ENCODE peak calls at places on chromosomes 1 and 21, in four cellular contexts. H, G, N and E are unnamed samples.

GRCh38 chr1:3313579-3313955 is 140.9 kb upstream of the ARHGEF16 start:
- DNase-seq in H (peak; percentile 32), G (peak; percentile 96), N (peak; percentile 97), E (no peak)

GRCh38 chr1:171344473-171344820 is 30.5 kb downstream of the FMO4 start:
- DNase-seq in H (no peak), G (no peak), N (no peak), E (no peak)

GRCh38 chr1:47524272-47524671 is 86.4 kb downstream of the FOXD2 start:
- DNase-seq in H (no peak), G (no peak), N (no peak), E (no peak)

GRCh38 chr21:38985423-38986378 is 180.0 kb downstream of the ETS2 start:
- DNase-seq in H (peak; percentile 34), G (peak; percentile 70), N (peak; percentile 87), E (no peak)

GRCh38 chr21:40355076-40355475 is 487.8 kb downstream of the PCP4 start:
- DNase-seq in H (no peak), G (no peak), N (no peak), E (no peak)

GRCh38 chr1:5507340-5507739 is 484.9 kb downstream of the NPHP4 start:
- DNase-seq in H (no peak), G (no peak), N (no peak), E (no peak)

GRCh38 chr1:111948209-111949131 is 41.0 kb downstream of the KCND3 start:
- DNase-seq in H (peak; percentile 75), G (peak; percentile 61), N (peak; percentile 53), E (no peak)

GRCh38 chr1:36729716-36730510 is 247.2 kb upstream of the CSF3R start:
- DNase-seq in H (no peak), G (no peak), N (no peak), E (no peak)

GRCh38 chr1:218480691-218481099 is 135.6 kb downstream of the TGFB2 start:
- DNase-seq in H (peak; percentile 49), G (no peak), N (no peak), E (no peak)

GRCh38 chr1:226482196-226482595 is 66.4 kb upstream of the STUM start:
- DNase-seq in H (no peak), G (no peak), N (no peak), E (no peak)

GRCh38 chr1:160360227-160360695 is 6.6 kb upstream of the NHLH1 start:
- DNase-seq in H (no peak), G (no peak), N (no peak), E (no peak)

GRCh38 chr21:21268061-21268471 is 269.9 kb downstream of the NCAM2 start:
- DNase-seq in H (no peak), G (no peak), N (no peak), E (no peak)

GRCh38 chr1:90616395-90616794 is 100.7 kb downstream of the BARHL2 start:
- DNase-seq in H (no peak), G (no peak), N (no peak), E (no peak)

GRCh38 chr1:58964428-58964827 is 180.6 kb upstream of the JUN start:
- DNase-seq in H (no peak), G (no peak), N (no peak), E (no peak)

GRCh38 chr1:160862151-160863061 is at the start of gene CD244:
- DNase-seq in H (no peak), G (peak; percentile 22), N (peak; percentile 68), E (peak; percentile 36)

GRCh38 chr1:218759795-218760194 is 413.9 kb upstream of the LYPLAL1 start:
- DNase-seq in H (no peak), G (no peak), N (no peak), E (no peak)

GRCh38 chr1:235074335-235075120 is 54.1 kb downstream of the TOMM20 start:
- DNase-seq in H (no peak), G (peak; percentile 43), N (peak; percentile 46), E (peak; percentile 13)

GRCh38 chr21:36388835-36389234 is 3.6 kb downstream of the CHAF1B start:
- DNase-seq in H (peak; percentile 26), G (no peak), N (no peak), E (no peak)

GRCh38 chr1:220462756-220463155 is 65.2 kb upstream of the MARK1 start:
- DNase-seq in H (no peak), G (no peak), N (no peak), E (no peak)

GRCh38 chr1:92483442-92484170 is 3.1 kb downstream of the GFI1 start:
- DNase-seq in H (no peak), G (peak; percentile 20), N (peak; percentile 52), E (peak; percentile 64)

GRCh38 chr1:6033986-6034749 is 11.5 kb upstream of the KCNAB2 start:
- DNase-seq in H (no peak), G (no peak), N (no peak), E (peak; percentile 18)

GRCh38 chr1:9038338-9038650 is 12.1 kb upstream of the SLC2A7 start:
- DNase-seq in H (peak; percentile 21), G (no peak), N (peak; percentile 29), E (no peak)

GRCh38 chr1:54297596-54298283 is 97.8 kb downstream of the MRPL37 start:
- DNase-seq in H (no peak), G (no peak), N (no peak), E (no peak)

GRCh38 chr1:226960944-226961765 is 21.1 kb downstream of the COQ8A start:
- DNase-seq in H (no peak), G (no peak), N (no peak), E (no peak)

GRCh38 chr1:54811739-54812655 is 10.9 kb upstream of the TTC22 start:
- DNase-seq in H (no peak), G (no peak), N (no peak), E (no peak)

GRCh38 chr1:31396633-31397351 is 16.2 kb upstream of the SERINC2 start:
- DNase-seq in H (peak; percentile 83), G (no peak), N (no peak), E (no peak)

GRCh38 chr1:25517476-25518394 is 25.7 kb upstream of the LDLRAP1 start:
- DNase-seq in H (no peak), G (no peak), N (no peak), E (no peak)

GRCh38 chr1:86061660-86062059 is 94.9 kb downstream of the COL24A1 start:
- DNase-seq in H (no peak), G (peak; percentile 18), N (no peak), E (no peak)

DNA sequence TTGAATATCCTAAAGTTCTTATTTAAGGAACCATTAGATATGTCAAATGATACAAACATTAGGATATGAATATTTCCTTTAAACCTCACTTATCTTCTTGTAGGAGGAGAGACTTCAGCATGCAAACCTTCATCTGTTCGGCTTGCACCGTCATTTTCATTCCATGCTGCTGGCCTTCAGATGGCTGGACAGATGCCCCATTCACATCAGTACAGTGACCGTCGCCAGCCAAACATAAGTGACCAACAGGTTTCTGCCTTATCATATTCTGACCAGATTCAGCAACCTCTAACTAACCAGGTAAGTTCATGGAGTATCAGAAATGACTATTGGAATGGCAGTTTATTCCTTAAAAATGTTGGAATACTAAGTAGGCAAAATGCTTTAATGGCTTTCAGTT is 106.0 kb downstream of the DYRK1A start:
- DNase-seq in H (no peak), G (no peak), N (no peak), E (no peak)
- H3K27ac ChIP-seq in H (no peak overlapping the region), G (no peak overlapping the region), N (no peak overlapping the region), E (no peak overlapping the region)

GRCh38 chr1:32684167-32684811 is 18.3 kb downstream of the SYNC start:
- DNase-seq in H (no peak), G (peak; percentile 54), N (no peak), E (no peak)

GRCh38 chr1:32681999-32682398 is 20.6 kb downstream of the SYNC start:
- DNase-seq in H (no peak), G (no peak), N (no peak), E (no peak)

GRCh38 chr1:32681501-32681900 is 21.1 kb downstream of the SYNC start:
- DNase-seq in H (no peak), G (no peak), N (no peak), E (no peak)

GRCh38 chr1:32683397-32683796 is 19.2 kb downstream of the SYNC start:
- DNase-seq in H (no peak), G (no peak), N (no peak), E (no peak)

GRCh38 chr1:32680642-32681041 is 21.9 kb downstream of the SYNC start:
- DNase-seq in H (no peak), G (no peak), N (no peak), E (no peak)
- H3K27ac ChIP-seq in H (no peak overlapping the region), G (no peak overlapping the region), N (no peak overlapping the region), E (no peak overlapping the region)

GRCh38 chr21:45407629-45408247 is 2.8 kb downstream of the COL18A1 start:
- DNase-seq in H (no peak), G (peak; percentile 16), N (peak; percentile 29), E (no peak)
- H3K27ac ChIP-seq in H (peak overlapping the region; percentile 97), G (no peak overlapping the region), N (peak overlapping the region; percentile 5), E (no peak overlapping the region)

GRCh38 chr1:32998009-32998555 is 33.5 kb upstream of the RNF19B start:
- DNase-seq in H (no peak), G (no peak), N (no peak), E (no peak)
- H3K27ac ChIP-seq in H (peak overlapping the region; percentile 72), G (no peak overlapping the region), N (no peak overlapping the region), E (no peak overlapping the region)

GRCh38 chr1:22582670-22583635 is 19.7 kb downstream of the EPHA8 start:
- DNase-seq in H (no peak), G (no peak), N (no peak), E (no peak)

GRCh38 chr1:22586356-22587130 is 23.3 kb downstream of the EPHA8 start:
- DNase-seq in H (no peak), G (no peak), N (no peak), E (no peak)

GRCh38 chr1:22585471-22585870 is 22.2 kb downstream of the EPHA8 start:
- DNase-seq in H (no peak), G (no peak), N (no peak), E (no peak)

GRCh38 chr1:22584001-22584557 is 20.8 kb downstream of the EPHA8 start:
- DNase-seq in H (no peak), G (no peak), N (no peak), E (no peak)

GRCh38 chr1:22584970-22585369 is 21.7 kb downstream of the EPHA8 start:
- DNase-seq in H (no peak), G (no peak), N (no peak), E (no peak)
- H3K27ac ChIP-seq in H (no peak overlapping the region), G (no peak overlapping the region), N (no peak overlapping the region), E (no peak overlapping the region)

DNA sequence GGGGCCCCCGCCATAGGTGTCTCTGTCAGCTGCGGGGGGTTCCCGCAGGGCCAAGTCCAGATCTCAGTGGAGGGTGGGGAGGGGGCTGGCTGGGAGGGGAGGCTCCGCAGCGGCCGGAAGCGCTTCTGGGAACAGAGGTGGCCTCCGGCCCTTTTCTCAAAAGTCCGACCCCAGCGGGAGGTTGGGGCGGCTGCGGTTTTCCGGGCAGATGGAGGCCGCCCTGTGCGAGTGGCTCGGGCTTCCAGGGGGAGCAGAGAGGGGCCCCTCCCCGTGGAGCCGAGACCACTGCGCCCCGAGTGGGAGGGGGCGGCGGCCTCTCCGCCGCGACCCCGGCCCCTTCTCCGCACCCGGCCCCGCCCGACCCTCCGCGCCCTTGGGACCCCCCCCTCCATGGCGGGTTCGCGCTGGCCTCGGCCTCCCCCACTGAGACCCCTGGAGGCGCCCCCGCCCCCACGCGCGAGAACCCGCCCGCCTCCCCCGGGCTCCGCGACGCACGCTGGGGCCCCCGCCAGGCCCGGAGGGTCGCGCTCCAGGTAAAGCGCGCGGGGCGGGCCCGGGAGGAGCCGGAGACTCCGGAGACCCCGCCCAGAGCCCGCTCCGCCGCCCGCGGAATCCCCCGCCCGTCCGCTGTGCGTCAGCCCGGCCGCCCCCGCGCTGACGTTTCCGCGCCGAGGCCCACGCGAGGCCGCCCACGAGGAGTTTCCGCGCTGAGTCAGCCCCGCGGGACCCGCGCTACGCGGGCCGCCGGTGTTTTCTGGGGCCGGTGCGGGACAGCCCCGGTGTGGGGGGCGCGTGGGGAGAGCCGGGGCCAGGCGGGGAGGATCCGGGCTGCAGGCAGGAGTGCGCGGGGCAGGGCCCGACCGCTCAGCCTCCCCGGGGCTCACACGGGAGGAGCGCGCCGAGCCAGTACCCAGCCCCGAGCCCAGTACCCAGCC is 5.2 kb downstream of the TNFRSF18 start:
- DNase-seq in H (peak; percentile 34), G (peak; percentile 61), N (peak; percentile 64), E (peak; percentile 90)
- H3K27ac ChIP-seq in H (no peak overlapping the region), G (no peak overlapping the region), N (no peak overlapping the region), E (peak overlapping the region; percentile 67)